ENCODE peak calls at places on chromosomes 13 and 19, in eight cellular contexts. J is cardiac muscle cell, O is ascending aorta, N is PC-3, C is lower lobe of right lung, T is colonic mucosa, A is adrenal gland, B is left ventricle myocardium inferior. L is an unnamed sample.

GRCh38 chr19:29364224-29364726 is 151.3 kb upstream of the UQCRFS1 start:
- DNase-seq in N (no peak), B (no peak), A (no peak), O (no peak), T (no peak), C (no peak), J (no peak), L (no peak)

GRCh38 chr19:33100894-33101644 is 20.1 kb downstream of the GPATCH1 start:
- DNase-seq in O (no peak), J (no peak), C (no peak), A (no peak), B (no peak), N (peak), T (peak), L (no peak)

GRCh38 chr13:43113603-43114002 is 90.2 kb downstream of the DNAJC15 start:
- DNase-seq in O (no peak), C (no peak), T (no peak), B (no peak), N (no peak), A (no peak), J (no peak), L (no peak)

GRCh38 chr13:112972867-112973576 is 4.0 kb downstream of the MCF2L start:
- DNase-seq in J (no peak), O (no peak), A (no peak), B (peak), T (no peak), N (no peak), C (peak), L (no peak)

GRCh38 chr13:76213423-76213904 is 577.3 kb downstream of the LMO7 start:
- DNase-seq in A (no peak), J (no peak), C (no peak), O (no peak), B (no peak), T (no peak), N (no peak), L (no peak)

GRCh38 chr13:114141261-114141996 is 9.0 kb upstream of the RASA3 start:
- DNase-seq in C (no peak), A (no peak), N (no peak), B (no peak), T (no peak), J (no peak), O (no peak), L (no peak)

GRCh38 chr13:114315074-114315785 is 927 bp downstream of the CHAMP1 start:
- DNase-seq in C (no peak), T (peak), N (no peak), B (no peak), J (no peak), O (no peak), A (no peak), L (no peak)

GRCh38 chr19:54967611-54968010 is 1.4 kb downstream of the NLRP2 start:
- DNase-seq in C (no peak), A (no peak), N (no peak), J (no peak), T (no peak), O (no peak), B (no peak), L (no peak)

GRCh38 chr19:33225458-33225925 is at the start of gene SLC7A10:
- DNase-seq in C (no peak), B (no peak), O (no peak), A (no peak), T (no peak), N (no peak), J (peak), L (no peak)

GRCh38 chr13:43492745-43493144 is 294.0 kb downstream of the ENOX1 start:
- DNase-seq in T (no peak), O (no peak), J (no peak), N (no peak), C (no peak), A (no peak), B (no peak), L (no peak)

GRCh38 chr13:34847751-34848150 is 94.3 kb upstream of the NBEA start:
- DNase-seq in A (no peak), J (no peak), N (peak), B (no peak), O (no peak), T (no peak), C (no peak), L (no peak)

GRCh38 chr13:44292545-44292944 is 81.1 kb upstream of the SERP2 start:
- DNase-seq in O (no peak), C (no peak), T (no peak), B (no peak), N (no peak), A (no peak), J (no peak), L (no peak)

GRCh38 chr19:663682-664117 is 686 bp upstream of the RNF126 start:
- DNase-seq in C (no peak), J (no peak), B (no peak), T (no peak), A (no peak), N (no peak), O (no peak), L (no peak)

GRCh38 chr13:104314926-104315535 is 1248.8 kb upstream of the SLC10A2 start:
- DNase-seq in O (no peak), C (no peak), N (peak), J (no peak), T (no peak), A (no peak), B (no peak), L (no peak)

GRCh38 chr13:35978607-35979316 is 152.4 kb downstream of the DCLK1 start:
- DNase-seq in T (peak), J (peak), B (no peak), C (no peak), N (peak), O (no peak), A (no peak), L (no peak)

GRCh38 chr19:13505761-13506549 is at the start of gene CACNA1A:
- DNase-seq in C (no peak), T (no peak), A (no peak), O (no peak), J (peak), N (no peak), B (no peak), L (no peak)

GRCh38 chr13:30376426-30377311 is 45.6 kb upstream of the UBE2L5 start:
- DNase-seq in J (no peak), C (no peak), T (peak), B (no peak), N (peak), A (no peak), O (no peak), L (peak)

GRCh38 chr19:37095859-37096258 is 17.6 kb downstream of the ZNF420 start:
- DNase-seq in B (no peak), C (no peak), O (no peak), N (no peak), T (no peak), A (no peak), J (no peak), L (no peak)

GRCh38 chr13:108929532-108929931 is 300.1 kb downstream of the MYO16 start:
- DNase-seq in N (peak), J (peak), C (no peak), O (no peak), B (no peak), T (no peak), A (no peak), L (no peak)

GRCh38 chr19:2061093-2061935 is 10.3 kb upstream of the MKNK2 start:
- DNase-seq in J (peak), N (peak), A (peak), C (peak), B (peak), O (peak), T (peak), L (peak)

GRCh38 chr19:49390131-49390977 is 2.3 kb downstream of the KASH5 start:
- DNase-seq in B (no peak), C (no peak), T (no peak), A (no peak), O (no peak), J (no peak), N (no peak), L (no peak)
- TF ChIP-seq CTCF in B (no peak), C (no peak), T (no peak), A (no peak), O (no peak), J (no peak), N (no peak), L (no peak)

GRCh38 chr13:50924025-50924424 is 14.4 kb downstream of the RNASEH2B start:
- DNase-seq in N (no peak), O (no peak), T (no peak), J (no peak), A (no peak), C (no peak), B (no peak), L (no peak)

GRCh38 chr13:50919291-50919690 is 9.7 kb downstream of the RNASEH2B start:
- DNase-seq in T (no peak), J (no peak), C (no peak), A (no peak), O (no peak), B (no peak), N (no peak), L (no peak)

GRCh38 chr13:50917572-50917971 is 8.0 kb downstream of the RNASEH2B start:
- DNase-seq in O (no peak), B (no peak), N (no peak), A (no peak), J (no peak), C (no peak), T (no peak), L (no peak)

GRCh38 chr13:50923272-50923671 is 13.7 kb downstream of the RNASEH2B start:
- DNase-seq in B (no peak), A (no peak), C (no peak), N (no peak), J (no peak), O (no peak), T (no peak), L (no peak)

GRCh38 chr13:50921706-50922105 is 12.1 kb downstream of the RNASEH2B start:
- DNase-seq in N (no peak), T (no peak), J (no peak), B (no peak), O (no peak), C (no peak), A (no peak), L (no peak)
- H3K4me3 ChIP-seq in N (no peak), T (no peak), J (no peak), B (no peak), O (no peak), C (no peak), A (no peak), L (no peak)

DNA sequence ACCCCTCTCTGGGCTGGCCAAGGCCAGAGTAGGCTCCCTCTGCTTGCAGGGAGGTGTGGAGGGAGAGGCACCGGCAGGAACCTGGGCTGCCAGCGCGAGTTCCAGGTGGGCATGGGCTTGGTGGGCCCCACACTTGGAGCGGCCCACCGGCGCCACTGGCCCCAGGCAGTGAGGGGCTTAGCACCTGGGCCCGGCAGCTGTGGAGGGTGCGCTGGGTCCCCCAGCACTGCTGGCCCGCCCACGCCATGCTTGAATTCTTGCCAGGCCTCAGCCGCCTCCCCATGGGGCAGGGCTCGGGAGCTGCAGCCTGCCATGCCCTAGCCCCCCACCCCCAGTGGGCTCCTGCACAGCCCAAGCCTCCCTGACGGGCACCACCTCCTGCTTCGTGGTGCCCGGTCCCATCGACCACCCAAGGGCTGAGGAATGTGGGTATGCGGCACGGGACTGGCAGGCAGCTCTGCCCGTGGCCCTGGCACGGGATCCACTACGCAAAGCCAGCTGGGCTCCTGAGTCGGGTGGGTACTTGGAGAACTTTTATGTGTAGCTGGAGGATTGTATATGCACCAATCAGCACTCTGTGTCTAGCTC is 1648.0 kb downstream of the OLFM4 start:
- DNase-seq in T (no peak), B (no peak), O (no peak), A (no peak), N (no peak), J (no peak), C (no peak), L (no peak)
- TF ChIP-seq CTCF in T (no peak), B (no peak), O (no peak), A (no peak), N (no peak), J (no peak), C (no peak), L (no peak)

GRCh38 chr13:77915676-77916075 is 3.0 kb downstream of the EDNRB start:
- DNase-seq in T (no peak), N (no peak), A (no peak), O (no peak), B (no peak), C (no peak), J (no peak), L (no peak)
- H3K4me3 ChIP-seq in T (peak), N (no peak), A (no peak), O (no peak), B (peak), C (peak), J (no peak), L (no peak)

GRCh38 chr13:56189978-56190377 is 950.7 kb upstream of the PRR20A start:
- DNase-seq in J (no peak), T (no peak), O (no peak), B (no peak), N (no peak), C (no peak), A (no peak), L (no peak)
- TF ChIP-seq CTCF in J (no peak), T (no peak), O (no peak), B (no peak), N (no peak), C (no peak), A (no peak), L (no peak)

GRCh38 chr19:16457954-16458331 is 13.8 kb downstream of the EPS15L1 start:
- DNase-seq in A (peak), N (no peak), O (no peak), C (no peak), B (peak), T (no peak), J (no peak), L (no peak)

GRCh38 chr19:16458391-16459128 is 13.2 kb downstream of the EPS15L1 start:
- DNase-seq in J (no peak), O (no peak), N (no peak), C (no peak), A (peak), B (no peak), T (no peak), L (no peak)

GRCh38 chr19:16455489-16455888 is 16.3 kb downstream of the EPS15L1 start:
- DNase-seq in B (no peak), T (no peak), A (no peak), C (no peak), J (no peak), N (no peak), O (no peak), L (no peak)

GRCh38 chr19:16457195-16457953 is 14.4 kb downstream of the EPS15L1 start:
- DNase-seq in C (peak), T (no peak), N (peak), A (peak), O (no peak), J (peak), B (peak), L (no peak)

DNA sequence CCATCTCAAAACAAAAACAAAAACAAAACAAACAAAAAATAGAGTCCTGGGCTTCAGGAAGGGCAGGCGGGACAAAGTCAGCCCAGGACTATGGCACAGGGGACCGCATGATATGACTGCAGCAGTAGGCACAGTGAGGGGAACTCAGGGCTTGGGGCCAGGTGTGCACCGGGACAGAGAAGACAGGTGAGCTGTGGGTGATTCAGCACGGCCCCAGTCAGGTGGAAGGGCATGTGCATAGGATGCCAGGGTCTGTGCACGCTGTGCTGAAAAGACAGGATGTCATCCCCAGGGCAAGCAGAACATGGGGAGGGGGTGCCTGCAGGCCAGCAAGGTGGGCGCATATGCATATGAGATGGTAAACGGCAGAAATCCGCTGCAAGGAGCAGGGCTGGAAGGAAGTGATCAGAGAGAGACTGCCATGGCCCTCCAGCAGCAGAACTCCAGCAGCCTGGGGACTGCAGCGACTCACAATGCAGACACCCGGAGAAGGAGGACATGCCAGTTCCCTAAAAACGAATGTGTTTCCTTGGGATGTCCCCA is 15.0 kb downstream of the EPS15L1 start:
- DNase-seq in B (no peak), A (no peak), C (no peak), J (no peak), T (no peak), O (no peak), N (peak), L (no peak)
- H3K4me3 ChIP-seq in B (peak), A (no peak), C (no peak), J (no peak), T (no peak), O (peak), N (no peak), L (no peak)

GRCh38 chr13:42048625-42049453 is at the start of gene DGKH:
- DNase-seq in C (peak), T (peak), B (peak), O (peak), N (peak), J (peak), A (peak), L (no peak)
- TF ChIP-seq CTCF in C (peak), T (no peak), B (peak), O (peak), N (peak), J (peak), A (peak), L (no peak)

GRCh38 chr19:49468746-49469447 is 5.1 kb upstream of the FLT3LG start:
- DNase-seq in C (no peak), A (no peak), T (peak), B (peak), J (peak), O (no peak), N (peak), L (peak)
- H3K4me3 ChIP-seq in C (no peak), A (no peak), T (no peak), B (no peak), J (no peak), O (no peak), N (no peak), L (no peak)

L was measured in GM12864.